ENCODE peak calls at places on chromosomes 16 and 17, in five cellular contexts. S is H9, D is SK-N-SH, T is brain microvascular endothelial cell, G is MCF 10A. C is an unnamed sample.
A peak's percentile ranks its signal among the peaks of the same experiment; 100 is the strongest.

GRCh38 chr16:86668136-86668535 is 89.8 kb downstream of the FOXL1 start:
- DNase-seq in D (no peak), T (peak; percentile 91), G (peak; percentile 47), S (peak; percentile 57), C (peak; percentile 81)

GRCh38 chr17:68440526-68440925 is 16.8 kb downstream of the WIPI1 start:
- DNase-seq in D (no peak), T (no peak), G (no peak), S (no peak), C (no peak)

GRCh38 chr16:13436641-13437423 is 483.1 kb upstream of the ERCC4 start:
- DNase-seq in T (no peak), S (no peak), G (peak; percentile 23), D (no peak), C (peak; percentile 42)

GRCh38 chr16:71626858-71627213 is 852 bp downstream of the MARVELD3 start:
- DNase-seq in G (peak; percentile 39), D (no peak), S (peak; percentile 76), T (no peak), C (no peak)

GRCh38 chr17:79204261-79204660 is 129.6 kb downstream of the ENGASE start:
- DNase-seq in S (no peak), G (no peak), T (no peak), D (no peak), C (no peak)

GRCh38 chr16:27430923-27431484 is 29.0 kb downstream of the IL21R start:
- DNase-seq in D (no peak), S (peak; percentile 21), T (no peak), G (no peak), C (no peak)

GRCh38 chr17:73770115-73770848 is 126.0 kb upstream of the SDK2 start:
- DNase-seq in T (peak; percentile 69), G (peak; percentile 77), D (peak; percentile 88), S (no peak), C (peak; percentile 74)

GRCh38 chr16:2429771-2430663 is 770 bp downstream of the CCNF start:
- DNase-seq in D (peak; percentile 51), G (peak; percentile 42), T (no peak), S (no peak), C (peak; percentile 24)

GRCh38 chr17:75350706-75351105 is 54.8 kb downstream of the GRB2 start:
- DNase-seq in T (no peak), S (peak; percentile 74), G (no peak), D (no peak), C (no peak)

GRCh38 chr16:88678224-88678979 is 7.9 kb downstream of the SNAI3 start:
- DNase-seq in D (peak; percentile 61), S (peak; percentile 71), G (no peak), T (no peak), C (no peak)

GRCh38 chr16:88773812-88774291 is 11.2 kb downstream of the PIEZO1 start:
- DNase-seq in G (no peak), S (no peak), T (peak; percentile 82), D (no peak), C (peak; percentile 62)

GRCh38 chr17:43545383-43545632 is 832 bp downstream of the ETV4 start:
- DNase-seq in S (no peak), D (no peak), T (no peak), G (no peak), C (no peak)

GRCh38 chr17:59371426-59372099 is 40.1 kb downstream of the YPEL2 start:
- DNase-seq in G (no peak), D (no peak), T (peak; percentile 59), S (no peak), C (no peak)

GRCh38 chr17:7260601-7261376 is 1.5 kb downstream of the CLDN7 start:
- DNase-seq in G (peak; percentile 87), D (no peak), T (no peak), S (peak; percentile 89), C (no peak)

GRCh38 chr17:7803981-7804380 is 30.0 kb upstream of the KDM6B start:
- DNase-seq in T (no peak), S (peak; percentile 71), D (no peak), G (peak; percentile 80), C (no peak)

GRCh38 chr16:23801387-23801786 is 34.4 kb upstream of the PRKCB start:
- DNase-seq in G (peak; percentile 70), T (peak; percentile 45), S (peak; percentile 79), D (peak; percentile 63), C (peak; percentile 37)

GRCh38 chr17:29645516-29646051 is 22.9 kb upstream of the CORO6 start:
- DNase-seq in D (peak; percentile 55), S (no peak), T (peak; percentile 49), G (peak; percentile 63), C (peak; percentile 86)

GRCh38 chr17:35709874-35710273 is 21.6 kb upstream of the RASL10B start:
- DNase-seq in S (no peak), T (no peak), D (no peak), G (peak; percentile 25), C (peak; percentile 29)

GRCh38 chr16:31005350-31006085 is 4.9 kb downstream of the STX1B start:
- DNase-seq in G (no peak), S (no peak), D (peak; percentile 4), T (no peak), C (no peak)

GRCh38 chr16:29688172-29688571 is 9.2 kb downstream of the QPRT start:
- DNase-seq in S (no peak), D (no peak), G (no peak), T (no peak), C (no peak)

GRCh38 chr17:1473841-1474240 is 17.8 kb upstream of the CRK start:
- DNase-seq in T (no peak), S (no peak), G (no peak), D (no peak), C (no peak)

GRCh38 chr17:1471931-1472727 is 16.1 kb upstream of the CRK start:
- DNase-seq in T (no peak), S (peak; percentile 72), G (no peak), D (no peak), C (no peak)

GRCh38 chr17:1471490-1471889 is 15.5 kb upstream of the CRK start:
- DNase-seq in D (no peak), G (no peak), S (no peak), T (no peak), C (no peak)

GRCh38 chr17:1474402-1475189 is 17.9 kb downstream of the MYO1C start:
- DNase-seq in D (no peak), S (no peak), G (no peak), T (no peak), C (no peak)

DNA sequence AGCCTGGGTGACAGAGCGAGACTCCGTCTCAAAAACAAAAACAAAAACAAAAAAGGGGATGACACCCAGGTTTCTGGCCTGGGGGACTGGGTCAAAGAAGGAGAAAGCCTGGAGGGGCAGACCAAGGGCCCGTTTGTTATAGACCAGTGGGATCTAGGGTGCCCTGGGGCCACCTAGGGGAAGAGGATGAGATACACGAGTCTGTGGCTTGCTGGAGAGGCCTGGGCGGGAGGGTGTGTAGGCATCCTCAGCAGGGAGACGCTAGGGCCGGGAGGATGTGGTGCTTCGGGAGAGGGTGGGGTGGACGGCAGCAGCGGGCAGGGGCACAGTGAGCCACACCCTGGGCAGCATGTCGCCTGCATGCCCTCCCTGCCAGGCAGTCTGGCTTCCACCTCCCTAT is 17.1 kb upstream of the CRK start:
- DNase-seq in G (no peak), T (no peak), D (no peak), S (peak; percentile 67), C (no peak)
- TF ChIP-seq CTCF in G (no peak), T (peak; percentile 25), D (no peak), S (peak; percentile 36), C (no peak)

GRCh38 chr17:45298546-45299285 is 18.1 kb downstream of the MAP3K14 start:
- DNase-seq in T (no peak), D (no peak), G (no peak), S (no peak), C (no peak)

GRCh38 chr17:45299311-45299710 is 17.5 kb downstream of the MAP3K14 start:
- DNase-seq in D (peak; percentile 65), T (no peak), G (no peak), S (no peak), C (no peak)

GRCh38 chr17:45302649-45303173 is 14.1 kb downstream of the MAP3K14 start:
- DNase-seq in D (no peak), G (no peak), S (no peak), T (peak; percentile 69), C (peak; percentile 73)

GRCh38 chr17:45301674-45302073 is 15.1 kb downstream of the MAP3K14 start:
- DNase-seq in T (no peak), D (no peak), G (no peak), S (no peak), C (no peak)

GRCh38 chr17:45300060-45300751 is 16.6 kb downstream of the MAP3K14 start:
- DNase-seq in T (no peak), G (no peak), D (no peak), S (no peak), C (no peak)
- TF ChIP-seq CTCF in T (peak; percentile 20), G (no peak), D (no peak), S (no peak), C (no peak)

GRCh38 chr16:89999831-90000574 is 19.3 kb downstream of the DBNDD1 start:
- DNase-seq in G (no peak), T (no peak), D (no peak), S (no peak), C (no peak)
- TF ChIP-seq CTCF in G (no peak), T (peak; percentile 12), D (no peak), S (peak; percentile 41), C (peak; percentile 10)

DNA sequence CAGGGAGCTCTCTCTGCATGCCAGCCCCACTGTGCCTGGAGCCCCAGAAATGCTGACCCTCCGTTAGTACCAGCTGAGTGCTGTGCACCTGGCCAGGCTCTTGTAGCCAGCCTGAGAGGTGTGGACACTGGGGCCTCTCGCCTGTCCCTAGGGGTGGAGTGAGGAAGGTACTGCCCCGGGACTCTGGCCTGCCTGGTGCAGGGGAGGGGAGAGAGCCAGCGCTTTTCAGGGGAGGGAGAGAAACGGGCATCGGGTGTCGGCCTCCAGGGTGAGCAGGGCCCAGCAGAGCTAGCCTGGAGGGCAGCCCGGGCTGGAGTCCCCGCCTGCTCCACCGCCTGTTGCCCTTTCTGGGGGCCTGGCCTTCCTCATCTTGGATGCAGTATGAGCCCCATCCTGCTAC is 13.1 kb downstream of the MAP2K3 start:
- DNase-seq in S (no peak), G (no peak), T (no peak), D (peak; percentile 35), C (no peak)
- TF ChIP-seq CTCF in S (no peak), G (no peak), T (no peak), D (no peak), C (no peak)

DNA sequence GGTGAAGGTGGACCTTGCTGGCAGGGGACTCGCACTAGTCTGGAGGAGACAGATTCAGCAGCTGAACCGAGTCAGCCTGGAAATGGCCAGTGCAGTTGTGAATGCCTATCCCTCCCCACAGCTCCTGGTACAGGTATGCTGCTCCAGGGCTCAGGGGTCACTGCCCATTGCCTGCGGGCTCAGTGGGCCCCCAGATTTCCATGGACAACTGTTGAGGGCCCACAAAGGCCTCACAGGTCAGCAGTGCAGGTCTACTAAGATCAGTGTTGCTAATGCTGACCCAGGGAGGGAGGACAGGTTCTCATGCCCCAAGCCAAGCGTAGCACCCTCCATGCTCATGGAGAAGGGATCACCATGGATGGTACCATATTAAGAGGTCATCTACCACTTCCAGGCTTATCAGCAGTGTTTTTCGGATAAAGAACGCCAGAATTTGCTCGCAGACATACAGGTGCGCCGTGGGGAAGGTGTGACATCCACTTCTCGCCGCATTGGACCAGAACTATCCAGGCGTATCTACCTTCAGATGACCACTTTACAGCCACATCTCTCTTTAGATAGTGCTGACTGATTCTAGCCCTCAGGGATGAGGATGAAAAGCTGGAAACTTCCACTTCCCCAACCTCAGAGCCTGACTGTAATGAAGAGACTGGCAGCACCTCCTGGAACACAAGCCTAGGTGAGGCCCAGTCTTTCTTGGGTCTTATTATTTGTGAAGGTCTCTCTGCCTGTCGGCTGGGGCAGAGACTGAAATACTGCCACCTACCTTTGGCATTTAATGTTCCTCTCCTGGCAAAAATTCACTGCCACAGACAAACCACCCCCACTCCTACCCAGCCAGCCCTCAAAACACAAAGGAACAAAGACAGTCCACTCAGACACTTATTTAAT is 7.6 kb downstream of the EME1 start:
- DNase-seq in T (no peak), D (no peak), G (no peak), S (no peak), C (no peak)
- TF ChIP-seq CTCF in T (peak; percentile 22), D (peak; percentile 28), G (no peak), S (peak; percentile 18), C (peak; percentile 11)

C was measured in astrocyte of the spinal cord.